ENCODE peak calls at places on chromosomes 7 and 10, in eight cellular contexts. P, D, U, R, A, O, E and V are unnamed samples.

GRCh38 chr7:150351587-150352194 is 10.3 kb upstream of the RARRES2 start:
- DNase-seq in P (no peak), D (no peak), U (no peak), R (no peak), A (no peak), O (no peak), E (no peak), V (no peak)

GRCh38 chr7:30086529-30086928 is 48.3 kb upstream of the MTURN start:
- DNase-seq in P (no peak), D (no peak), U (no peak), R (no peak), A (no peak), O (no peak), E (no peak), V (no peak)

GRCh38 chr10:12344375-12345110 is 4.8 kb upstream of the CAMK1D start:
- DNase-seq in P (no peak), D (no peak), U (no peak), R (no peak), A (no peak), O (no peak), E (no peak), V (peak; percentile 87)

GRCh38 chr7:136890379-136890778 is 21.9 kb downstream of the CHRM2 start:
- DNase-seq in P (no peak), D (no peak), U (no peak), R (no peak), A (no peak), O (no peak), E (no peak), V (no peak)

GRCh38 chr10:73774637-73775036 is 7.2 kb upstream of the CHCHD1 start:
- DNase-seq in P (no peak), D (no peak), U (no peak), R (no peak), A (no peak), O (peak; percentile 91), E (no peak), V (no peak)

GRCh38 chr7:81484266-81484665 is 285.6 kb downstream of the HGF start:
- DNase-seq in P (peak; percentile 30), D (no peak), U (no peak), R (no peak), A (no peak), O (no peak), E (no peak), V (no peak)

GRCh38 chr7:27213150-27213903 is 13.4 kb upstream of the HOXA13 start:
- DNase-seq in P (no peak), D (peak; percentile 67), U (no peak), R (no peak), A (no peak), O (no peak), E (no peak), V (no peak)

GRCh38 chr10:6136215-6137201 is 47.7 kb downstream of the RBM17 start:
- DNase-seq in P (no peak), D (peak; percentile 29), U (no peak), R (no peak), A (no peak), O (peak; percentile 51), E (no peak), V (peak; percentile 57)

GRCh38 chr7:90396420-90396819 is 6.8 kb upstream of the CLDN12 start:
- DNase-seq in P (no peak), D (peak; percentile 63), U (no peak), R (no peak), A (no peak), O (no peak), E (no peak), V (no peak)

GRCh38 chr7:116524609-116525297 is at the start of gene CAV1:
- DNase-seq in P (peak; percentile 91), D (peak; percentile 60), U (peak; percentile 51), R (peak; percentile 79), A (no peak), O (peak; percentile 93), E (peak; percentile 93), V (peak; percentile 22)

GRCh38 chr7:128203047-128203491 is 38.0 kb upstream of the LEP start:
- DNase-seq in P (no peak), D (peak; percentile 27), U (no peak), R (no peak), A (no peak), O (no peak), E (no peak), V (no peak)

GRCh38 chr7:128202287-128202957 is 38.7 kb upstream of the LEP start:
- DNase-seq in P (no peak), D (peak; percentile 27), U (no peak), R (no peak), A (no peak), O (no peak), E (no peak), V (no peak)

GRCh38 chr7:128201067-128201689 is 39.9 kb upstream of the LEP start:
- DNase-seq in P (no peak), D (peak; percentile 93), U (no peak), R (no peak), A (no peak), O (no peak), E (no peak), V (no peak)

GRCh38 chr7:128200376-128200775 is 40.7 kb upstream of the LEP start:
- DNase-seq in P (no peak), D (no peak), U (no peak), R (no peak), A (no peak), O (no peak), E (no peak), V (no peak)

DNA sequence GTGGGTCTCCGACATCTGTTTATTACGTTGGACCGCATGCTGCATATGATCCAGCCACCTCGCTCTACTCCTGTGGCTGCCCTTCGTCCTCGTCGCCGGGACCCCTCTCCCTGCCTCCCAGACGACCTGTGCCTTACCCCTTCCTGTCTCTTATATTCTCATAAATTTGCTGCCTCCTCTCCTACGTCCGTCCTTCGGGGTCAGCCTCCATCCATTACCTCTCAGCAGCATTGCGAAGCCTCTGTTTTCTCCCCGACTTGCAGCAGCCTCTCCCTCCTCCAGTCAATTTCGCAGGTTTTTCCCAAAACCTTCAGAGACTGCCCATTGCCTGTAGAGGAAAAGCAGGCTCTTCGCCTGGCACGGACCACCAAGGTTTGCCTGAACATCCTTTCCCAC is 39.4 kb upstream of the LEP start:
- DNase-seq in P (no peak), D (peak; percentile 42), U (no peak), R (no peak), A (no peak), O (no peak), E (no peak), V (no peak)
- H3K4me3 ChIP-seq in P (no peak overlapping the region), D (no peak overlapping the region), U (peak overlapping the region; percentile 38), R (peak overlapping the region; percentile 37), A (peak overlapping the region; percentile 27), O (no peak overlapping the region), E (no peak overlapping the region), V (peak overlapping the region; percentile 35)

GRCh38 chr7:51238981-51239495 is 77.6 kb downstream of the COBL start:
- DNase-seq in P (no peak), D (no peak), U (no peak), R (no peak), A (no peak), O (no peak), E (no peak), V (no peak)

GRCh38 chr7:51234609-51235308 is 81.8 kb downstream of the COBL start:
- DNase-seq in P (no peak), D (no peak), U (no peak), R (no peak), A (no peak), O (no peak), E (no peak), V (no peak)

GRCh38 chr7:51235593-51236313 is 80.9 kb downstream of the COBL start:
- DNase-seq in P (no peak), D (no peak), U (no peak), R (no peak), A (no peak), O (no peak), E (no peak), V (no peak)

GRCh38 chr7:51237727-51238126 is 78.9 kb downstream of the COBL start:
- DNase-seq in P (no peak), D (no peak), U (no peak), R (no peak), A (no peak), O (no peak), E (no peak), V (no peak)

DNA sequence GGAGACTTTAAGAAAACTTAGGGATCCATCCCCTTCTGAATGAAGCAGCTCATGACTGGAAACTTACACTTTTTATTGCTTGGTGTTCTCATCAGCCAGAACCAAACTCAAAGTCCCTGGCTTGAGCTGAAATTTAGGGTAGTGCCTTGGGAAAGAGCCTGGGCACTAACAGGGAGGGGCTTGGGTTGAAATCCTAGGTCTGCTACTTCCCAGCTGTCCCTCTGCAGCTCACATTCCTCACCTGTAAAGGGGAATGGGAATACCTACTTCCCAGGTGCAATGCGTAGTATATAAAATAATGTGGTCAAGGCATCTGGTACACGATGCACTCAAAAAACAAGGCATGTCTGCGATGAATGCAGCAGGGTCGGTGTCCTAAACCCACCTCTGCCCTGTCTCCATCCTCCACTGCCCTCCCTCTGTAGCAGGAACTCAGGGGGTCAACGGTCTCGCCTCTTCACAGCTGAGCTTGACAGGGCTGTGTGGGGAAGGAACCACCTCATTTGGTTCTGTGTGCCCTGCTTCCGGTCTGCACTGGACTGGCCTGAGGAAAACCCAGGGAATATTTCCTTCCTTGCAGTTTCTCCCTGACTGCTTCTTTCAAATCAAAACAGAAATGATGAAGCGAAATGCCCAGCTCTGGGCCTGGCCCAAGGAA is 80.0 kb downstream of the COBL start:
- DNase-seq in P (no peak), D (no peak), U (no peak), R (no peak), A (no peak), O (no peak), E (no peak), V (no peak)
- H3K27ac ChIP-seq in P (no peak overlapping the region), D (no peak overlapping the region), U (no peak overlapping the region), R (no peak overlapping the region), A (no peak overlapping the region), O (no peak overlapping the region), E (no peak overlapping the region), V (no peak overlapping the region)

DNA sequence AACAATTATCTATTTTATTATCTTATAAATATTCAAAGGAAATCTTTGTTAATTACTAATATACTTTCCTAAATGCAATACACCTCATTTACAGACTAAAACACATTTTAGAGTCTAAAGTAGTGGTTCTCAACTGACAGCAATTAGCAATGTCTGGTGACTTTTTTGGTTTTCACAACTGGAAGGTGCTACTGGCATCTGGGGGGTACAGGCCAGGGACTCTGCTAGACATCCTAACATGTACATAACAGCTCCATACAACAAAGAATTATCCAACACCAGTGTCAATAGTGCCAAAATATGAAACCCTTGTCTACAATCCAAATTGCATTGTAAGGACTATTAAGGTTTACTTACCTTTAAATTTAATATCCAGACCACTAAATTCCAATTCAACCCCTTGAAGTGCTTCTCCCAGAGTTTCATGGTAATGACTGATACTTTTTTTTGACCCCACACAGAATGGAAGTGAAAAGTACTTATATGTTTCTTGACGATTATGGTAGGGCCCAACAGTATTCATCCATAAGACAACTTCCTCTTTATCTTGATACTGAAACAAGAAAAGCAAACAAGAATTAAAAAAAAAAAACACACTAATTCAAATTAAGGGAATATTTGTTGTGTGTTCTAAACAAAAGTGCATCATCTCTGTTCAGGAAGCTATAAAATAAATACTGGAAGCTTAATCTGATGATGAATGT is 10.4 kb downstream of the TM9SF3 start:
- DNase-seq in P (no peak), D (no peak), U (no peak), R (no peak), A (no peak), O (no peak), E (no peak), V (no peak)
- H3K4me3 ChIP-seq in P (no peak overlapping the region), D (no peak overlapping the region), U (no peak overlapping the region), R (no peak overlapping the region), A (no peak overlapping the region), O (no peak overlapping the region), E (no peak overlapping the region), V (no peak overlapping the region)

GRCh38 chr10:91091780-91092179 is 128.7 kb upstream of the PCGF5 start:
- DNase-seq in P (no peak), D (no peak), U (no peak), R (no peak), A (no peak), O (no peak), E (no peak), V (no peak)
- H3K27ac ChIP-seq in P (no peak overlapping the region), D (no peak overlapping the region), U (no peak overlapping the region), R (no peak overlapping the region), A (no peak overlapping the region), O (no peak overlapping the region), E (no peak overlapping the region), V (no peak overlapping the region)